ENCODE peak calls at places on chromosomes 2 and 18, in six cellular contexts. N, Q, S, T, L and A are unnamed samples.
A peak's percentile ranks its signal among the peaks of the same experiment; 100 is the strongest.

GRCh38 chr2:127102464-127103242 is 4.3 kb downstream of the BIN1 start:
- DNase-seq in L (no peak), T (no peak), Q (no peak), N (no peak), S (no peak), A (no peak)

GRCh38 chr2:232607011-232607410 is 26.4 kb upstream of the EFHD1 start:
- DNase-seq in S (no peak), L (no peak), Q (no peak), N (no peak), T (no peak), A (no peak)

GRCh38 chr2:224160917-224161316 is 121.8 kb upstream of the SERPINE2 start:
- DNase-seq in S (peak; percentile 8), L (no peak), T (no peak), N (no peak), Q (no peak), A (no peak)

GRCh38 chr2:109726666-109727270 is 67.3 kb upstream of the RGPD5 start:
- DNase-seq in Q (no peak), S (no peak), T (no peak), N (no peak), L (no peak), A (no peak)

GRCh38 chr18:22136395-22136794 is 33.0 kb upstream of the GATA6 start:
- DNase-seq in N (no peak), S (no peak), Q (no peak), L (no peak), T (no peak), A (no peak)

GRCh38 chr2:27727257-27727656 is 44.3 kb upstream of the MRPL33 start:
- DNase-seq in L (no peak), T (no peak), N (no peak), S (no peak), Q (no peak), A (no peak)

GRCh38 chr2:121831841-121832240 is 76.4 kb downstream of the TSN start:
- DNase-seq in N (no peak), Q (no peak), T (no peak), L (no peak), S (no peak), A (no peak)

GRCh38 chr18:30971338-30971956 is 71.1 kb downstream of the DSC3 start:
- DNase-seq in N (no peak), L (no peak), S (no peak), T (peak; percentile 12), Q (peak; percentile 21), A (no peak)

GRCh38 chr2:112661656-112662305 is 16.0 kb downstream of the SLC20A1 start:
- DNase-seq in N (no peak), S (no peak), Q (no peak), T (no peak), L (no peak), A (no peak)

GRCh38 chr2:98236935-98237334 is 109.3 kb upstream of the CNGA3 start:
- DNase-seq in T (no peak), S (no peak), Q (no peak), N (no peak), L (no peak), A (no peak)

DNA sequence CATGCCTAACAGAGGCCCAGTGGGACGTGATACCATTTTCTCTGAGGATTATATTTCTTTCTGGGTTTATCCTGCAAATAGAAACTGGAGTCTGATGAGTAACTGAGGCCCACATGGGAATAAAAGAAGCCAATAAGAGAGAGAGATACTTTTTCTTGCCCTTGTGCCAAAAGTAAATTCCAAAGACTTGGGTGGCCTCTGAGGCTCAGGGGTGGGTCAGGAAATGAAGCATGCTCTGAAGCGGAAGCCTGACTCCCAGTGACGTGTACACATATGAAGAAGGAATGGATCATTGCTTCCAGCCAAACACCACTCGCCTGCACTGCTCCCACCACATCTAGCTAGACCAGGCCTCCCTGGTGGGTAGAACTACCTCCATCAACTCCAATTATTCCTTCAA is 273.6 kb upstream of the NCKAP5 start:
- DNase-seq in S (no peak), T (no peak), N (no peak), L (no peak), Q (no peak), A (no peak)
- TF ChIP-seq POLR2A in S (no peak), T (no peak), N (no peak), L (no peak), Q (no peak), A (no peak)

GRCh38 chr18:70420151-70420898 is 131.5 kb downstream of the SOCS6 start:
- DNase-seq in L (no peak), N (no peak), T (no peak), Q (peak; percentile 74), S (no peak), A (no peak)
- TF ChIP-seq POLR2AphosphoS5 in L (no peak), N (no peak), T (no peak), Q (no peak), S (no peak), A (no peak)

DNA sequence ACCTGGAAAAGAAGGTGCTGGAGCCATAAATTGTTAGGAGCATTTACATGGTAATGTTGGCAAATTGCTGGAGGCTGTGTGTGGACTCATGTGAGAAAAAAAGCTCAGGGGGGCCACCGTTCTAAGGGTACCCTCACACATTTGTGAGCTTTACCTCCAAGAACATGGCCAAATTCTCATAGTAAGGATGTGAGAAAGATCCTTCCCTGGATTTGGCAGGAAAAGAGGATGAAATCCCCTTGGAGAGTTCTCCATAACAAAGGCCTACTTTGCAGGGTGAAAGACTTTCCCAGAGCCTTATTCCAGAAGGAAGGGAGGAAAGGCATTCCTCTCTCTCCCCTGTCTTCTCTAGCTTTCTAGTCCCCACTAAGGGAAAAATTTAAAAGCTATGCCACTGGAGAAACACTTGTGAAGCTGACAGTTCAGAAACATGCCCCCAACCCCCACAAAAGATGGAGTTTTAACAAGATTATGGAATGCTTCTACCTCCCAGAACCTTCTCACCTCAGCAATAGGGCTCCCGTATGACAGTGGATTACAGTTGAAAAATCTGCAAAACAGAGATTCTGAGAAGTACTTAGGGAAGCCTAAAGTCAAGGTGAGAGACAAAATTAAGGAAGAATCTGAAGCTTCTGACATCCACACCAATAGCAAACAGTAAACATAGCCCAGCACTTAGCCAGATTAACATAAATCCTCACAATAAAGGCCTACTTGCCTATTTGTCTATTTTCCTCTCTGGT is 20.2 kb upstream of the ERMN start:
- DNase-seq in N (no peak), Q (no peak), S (no peak), T (no peak), L (no peak), A (no peak)
- TF ChIP-seq TAF1 in N (no peak), Q (no peak), S (no peak), T (no peak), L (no peak), A (no peak)

GRCh38 chr18:79365701-79366100 is 30.0 kb upstream of the NFATC1 start:
- DNase-seq in S (no peak), Q (no peak), N (no peak), T (no peak), L (no peak), A (no peak)

GRCh38 chr18:79356435-79356834 is 39.3 kb upstream of the NFATC1 start:
- DNase-seq in L (no peak), Q (no peak), T (no peak), N (peak; percentile 37), S (no peak), A (no peak)

GRCh38 chr18:79366177-79367094 is 29.3 kb upstream of the NFATC1 start:
- DNase-seq in N (no peak), T (no peak), Q (no peak), L (no peak), S (no peak), A (no peak)

GRCh38 chr18:79360933-79361332 is 34.8 kb upstream of the NFATC1 start:
- DNase-seq in T (no peak), Q (no peak), S (no peak), L (no peak), N (no peak), A (no peak)

GRCh38 chr18:79361766-79362522 is 33.8 kb upstream of the NFATC1 start:
- DNase-seq in L (no peak), S (no peak), N (no peak), Q (no peak), T (no peak), A (no peak)
- TF ChIP-seq POLR2A in L (no peak), S (no peak), N (no peak), Q (no peak), T (no peak), A (no peak)

GRCh38 chr2:227406177-227407031 is 18.7 kb upstream of the SCYGR1 start:
- DNase-seq in L (no peak), T (peak; percentile 56), N (no peak), S (peak; percentile 53), Q (peak; percentile 99), A (no peak)
- TF ChIP-seq POLR2AphosphoS5 in L (no peak), T (no peak), N (no peak), S (no peak), Q (peak; percentile 56), A (no peak)

GRCh38 chr2:168662651-168663208 is 139.7 kb upstream of the NOSTRIN start:
- DNase-seq in Q (no peak), L (no peak), S (no peak), T (no peak), N (no peak), A (no peak)

GRCh38 chr2:168663993-168664392 is 138.4 kb upstream of the NOSTRIN start:
- DNase-seq in S (no peak), Q (no peak), N (no peak), T (no peak), L (no peak), A (no peak)

GRCh38 chr2:168660859-168661258 is 141.6 kb upstream of the NOSTRIN start:
- DNase-seq in S (no peak), Q (no peak), N (no peak), T (no peak), L (no peak), A (no peak)

GRCh38 chr2:168658706-168659105 is 143.7 kb upstream of the NOSTRIN start:
- DNase-seq in S (no peak), Q (no peak), L (no peak), T (no peak), N (no peak), A (no peak)

GRCh38 chr2:168661404-168661869 is 141.0 kb upstream of the NOSTRIN start:
- DNase-seq in S (no peak), Q (no peak), N (no peak), T (no peak), L (no peak), A (no peak)
- TF ChIP-seq TAF1 in S (no peak), Q (no peak), N (no peak), T (no peak), L (no peak), A (no peak)

GRCh38 chr2:178478442-178479274 is at the start of gene FKBP7:
- DNase-seq in T (peak; percentile 85), Q (peak; percentile 82), L (peak; percentile 51), N (peak; percentile 33), S (peak; percentile 84), A (peak; percentile 48)
- TF ChIP-seq POLR2A in T (peak; percentile 85), Q (peak; percentile 87), L (peak; percentile 74), N (peak; percentile 80), S (peak; percentile 74), A (peak; percentile 71)

GRCh38 chr2:188786368-188786781 is 187.8 kb upstream of the COL3A1 start:
- DNase-seq in N (no peak), T (no peak), Q (no peak), L (no peak), S (no peak), A (no peak)
- TF ChIP-seq POLR2AphosphoS5 in N (no peak), T (no peak), Q (no peak), L (no peak), S (no peak), A (no peak)

GRCh38 chr2:165587335-165587938 is 117.9 kb downstream of the CSRNP3 start:
- DNase-seq in N (peak; percentile 32), S (no peak), T (no peak), Q (no peak), L (no peak), A (no peak)
- TF ChIP-seq TAF1 in N (no peak), S (no peak), T (no peak), Q (no peak), L (no peak), A (no peak)